ENCODE peak calls at places on chromosomes 12 and 14, in four cellular contexts. A, G, D and Z are unnamed samples.

GRCh38 chr12:111766608-111767361 is at the start of gene ALDH2:
- DNase-seq in A (no peak), G (no peak), D (peak; percentile 62), Z (peak; percentile 81)

GRCh38 chr14:24262821-24263733 is at the start of gene TGM1:
- DNase-seq in A (no peak), G (no peak), D (no peak), Z (no peak)

GRCh38 chr14:75711796-75712211 is 50.8 kb downstream of the TTLL5 start:
- DNase-seq in A (no peak), G (no peak), D (peak; percentile 87), Z (no peak)

GRCh38 chr14:76955575-76956252 is 72.8 kb downstream of the IRF2BPL start:
- DNase-seq in A (no peak), G (peak; percentile 57), D (peak; percentile 47), Z (no peak)

GRCh38 chr14:74620497-74620921 is 8.5 kb upstream of the LTBP2 start:
- DNase-seq in A (no peak), G (no peak), D (peak; percentile 98), Z (no peak)

GRCh38 chr14:89214221-89214965 is 202.6 kb downstream of the FOXN3 start:
- DNase-seq in A (no peak), G (no peak), D (no peak), Z (no peak)

GRCh38 chr12:11731042-11731357 is 81.5 kb downstream of the ETV6 start:
- DNase-seq in A (no peak), G (no peak), D (no peak), Z (no peak)

GRCh38 chr14:62101650-62102355 is 339.6 kb downstream of the SNAPC1 start:
- DNase-seq in A (no peak), G (no peak), D (no peak), Z (no peak)

GRCh38 chr14:82431031-82431430 is 897.4 kb upstream of the SEL1L start:
- DNase-seq in A (no peak), G (no peak), D (no peak), Z (no peak)

GRCh38 chr12:26119391-26119981 is 5.4 kb downstream of the BHLHE41 start:
- DNase-seq in A (no peak), G (no peak), D (peak; percentile 82), Z (peak; percentile 20)

GRCh38 chr12:85835810-85836715 is at the start of gene RASSF9:
- DNase-seq in A (no peak), G (no peak), D (peak; percentile 51), Z (no peak)

GRCh38 chr12:47216150-47216677 is 136.5 kb upstream of the AMIGO2 start:
- DNase-seq in A (peak; percentile 36), G (peak; percentile 66), D (no peak), Z (no peak)

GRCh38 chr12:90823859-90824258 is 131.1 kb downstream of the CCER1 start:
- DNase-seq in A (no peak), G (no peak), D (no peak), Z (no peak)

GRCh38 chr14:90778468-90779255 is 37.6 kb downstream of the TTC7B start:
- DNase-seq in A (no peak), G (no peak), D (no peak), Z (no peak)

GRCh38 chr12:24948452-24948815 is 467 bp downstream of the BCAT1 start:
- DNase-seq in A (no peak), G (peak; percentile 1), D (peak; percentile 58), Z (peak; percentile 32)